ENCODE peak calls at places on chromosomes 16 and 17, in four cellular contexts. T is neural progenitor cell; R is choroid plexus epithelial cell; A is CD8-positive, alpha-beta T cell. K is an unnamed sample.
A peak's percentile ranks its signal among the peaks of the same experiment; 100 is the strongest.

GRCh38 chr17:28643979-28644781 is 778 bp downstream of the BLTP2 start:
- DNase-seq in A (no peak), R (peak; percentile 72), T (peak; percentile 76), K (peak; percentile 42)

GRCh38 chr16:4772351-4772750 is 5.4 kb upstream of the ZNF500 start:
- DNase-seq in A (no peak), R (no peak), T (no peak), K (no peak)

GRCh38 chr17:50507871-50508572 is at the start of gene MYCBPAP:
- DNase-seq in A (peak; percentile 74), T (peak; percentile 96), R (peak; percentile 81), K (peak; percentile 77)

GRCh38 chr17:50634123-50634914 is at the start of gene ABCC3:
- DNase-seq in R (no peak), A (no peak), T (peak; percentile 63), K (no peak)

GRCh38 chr16:27777527-27777926 is 227.6 kb downstream of the KATNIP start:
- DNase-seq in T (no peak), A (no peak), R (no peak), K (no peak)

GRCh38 chr17:33521784-33522183 is 228.7 kb upstream of the ASIC2 start:
- DNase-seq in R (peak; percentile 3), A (no peak), T (peak; percentile 66), K (no peak)

GRCh38 chr17:45320931-45321461 is 4.2 kb upstream of the MAP3K14 start:
- DNase-seq in T (no peak), R (peak; percentile 91), A (no peak), K (no peak)

GRCh38 chr17:69485901-69486643 is 71.6 kb downstream of the MAP2K6 start:
- DNase-seq in R (peak; percentile 76), A (no peak), T (no peak), K (peak; percentile 6)

GRCh38 chr16:7097537-7097936 is 235.1 kb upstream of the RBFOX1 start:
- DNase-seq in T (no peak), R (no peak), A (no peak), K (no peak)

GRCh38 chr17:82330322-82331239 is 3.0 kb downstream of the SECTM1 start:
- DNase-seq in R (peak; percentile 44), T (no peak), A (no peak), K (no peak)

GRCh38 chr16:22659933-22660332 is 149.2 kb downstream of the NPIPB5 start:
- DNase-seq in T (no peak), R (no peak), A (no peak), K (no peak)

GRCh38 chr17:73025041-73025440 is 67.4 kb downstream of the SLC39A11 start:
- DNase-seq in R (no peak), T (no peak), A (no peak), K (no peak)

GRCh38 chr17:50541402-50541915 is 5.5 kb upstream of the SPATA20 start:
- DNase-seq in A (no peak), R (no peak), T (no peak), K (no peak)

GRCh38 chr16:86740817-86741799 is 162.8 kb downstream of the FOXL1 start:
- DNase-seq in R (peak; percentile 82), A (no peak), T (peak; percentile 41), K (peak; percentile 1)

GRCh38 chr16:69241911-69242310 is 54.9 kb downstream of the SNTB2 start:
- DNase-seq in A (no peak), R (peak; percentile 30), T (no peak), K (no peak)

GRCh38 chr17:37273419-37274051 is 102.2 kb upstream of the C17orf78 start:
- DNase-seq in T (peak; percentile 28), A (no peak), R (peak; percentile 92), K (no peak)

GRCh38 chr16:57537596-57538234 is 1.3 kb upstream of the CCDC102A start:
- DNase-seq in T (no peak), A (no peak), R (no peak), K (no peak)

GRCh38 chr17:81285179-81285878 is 9.8 kb downstream of the SLC38A10 start:
- DNase-seq in A (peak; percentile 47), R (peak; percentile 71), T (peak; percentile 21), K (peak; percentile 45)

GRCh38 chr16:27318399-27319256 is 4.9 kb downstream of the IL4R start:
- DNase-seq in A (peak; percentile 61), R (peak; percentile 94), T (no peak), K (no peak)

GRCh38 chr17:60137731-60138130 is 12.0 kb upstream of the CA4 start:
- DNase-seq in A (no peak), T (no peak), R (no peak), K (no peak)

GRCh38 chr16:54493076-54493475 is 206.5 kb upstream of the IRX3 start:
- DNase-seq in A (no peak), T (no peak), R (peak; percentile 19), K (no peak)

GRCh38 chr16:30740364-30741251 is 7.6 kb upstream of the PHKG2 start:
- DNase-seq in R (peak; percentile 86), T (no peak), A (no peak), K (no peak)

GRCh38 chr16:62665269-62665668 is 629.0 kb upstream of the CDH8 start:
- DNase-seq in R (no peak), T (peak; percentile 85), A (no peak), K (no peak)

GRCh38 chr16:50308237-50308965 is 42.0 kb downstream of the ADCY7 start:
- DNase-seq in A (peak; percentile 2), R (no peak), T (no peak), K (no peak)

GRCh38 chr17:43368740-43369506 is 29.9 kb upstream of the ARL4D start:
- DNase-seq in A (peak; percentile 61), R (peak; percentile 90), T (peak; percentile 83), K (no peak)
- H3K4me3 ChIP-seq in A (peak overlapping the region; percentile 73), R (peak overlapping the region; percentile 50), T (peak overlapping the region; percentile 40), K (no peak overlapping the region)

GRCh38 chr17:9056566-9056965 is 35.3 kb downstream of the NTN1 start:
- DNase-seq in R (no peak), A (no peak), T (no peak), K (no peak)
- H3K4me3 ChIP-seq in R (no peak overlapping the region), A (no peak overlapping the region), T (no peak overlapping the region), K (no peak overlapping the region)

GRCh38 chr17:76917829-76918228 is 49.6 kb downstream of the MGAT5B start:
- DNase-seq in T (no peak), R (no peak), A (no peak), K (no peak)
- H3K4me3 ChIP-seq in T (no peak overlapping the region), R (no peak overlapping the region), A (no peak overlapping the region), K (no peak overlapping the region)

GRCh38 chr17:43661699-43662431 is at the start of gene MEOX1:
- DNase-seq in A (no peak), R (peak; percentile 70), T (no peak), K (no peak)

GRCh38 chr17:43663383-43663782 is 1.7 kb upstream of the MEOX1 start:
- DNase-seq in T (no peak), A (no peak), R (no peak), K (peak; percentile 32)

GRCh38 chr17:43664096-43664495 is 2.4 kb upstream of the MEOX1 start:
- DNase-seq in T (no peak), A (no peak), R (no peak), K (no peak)

GRCh38 chr17:43660816-43661493 is 767 bp downstream of the MEOX1 start:
- DNase-seq in R (no peak), T (no peak), A (no peak), K (no peak)

DNA sequence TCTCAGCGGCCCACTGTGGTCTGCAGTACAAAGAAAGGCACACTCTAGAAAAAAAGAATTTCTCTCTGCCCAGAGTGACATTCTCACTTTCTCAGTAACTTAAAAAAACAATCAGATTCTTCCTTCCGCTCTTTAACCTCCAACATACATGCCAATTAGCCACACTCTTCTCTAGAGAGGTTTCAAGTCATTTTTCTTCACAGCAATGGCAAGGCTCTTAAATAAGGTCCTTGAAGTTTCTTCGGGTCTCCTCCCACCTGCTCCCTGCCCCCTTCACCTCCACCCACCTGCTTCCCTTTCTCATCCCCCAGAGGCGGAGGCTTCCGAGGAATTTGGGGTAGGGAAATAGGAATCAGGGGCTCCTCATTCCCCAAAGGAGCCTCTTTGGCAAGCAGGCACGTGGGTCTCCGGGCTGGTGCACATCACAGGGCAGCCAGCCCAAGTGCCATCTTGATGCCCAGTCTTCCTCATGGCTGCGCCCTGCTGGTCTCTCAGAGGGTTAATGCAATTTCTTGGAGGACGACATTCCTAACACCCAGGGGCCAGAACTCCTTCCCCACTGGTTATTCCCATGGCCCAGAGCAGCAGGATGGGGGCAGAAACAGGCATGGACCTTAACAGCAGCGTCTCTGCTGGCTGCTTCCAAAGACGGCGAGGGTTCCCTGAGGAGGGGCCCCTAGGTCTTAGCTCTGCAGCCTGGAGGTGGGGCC is 865 bp upstream of the MEOX1 start:
- DNase-seq in R (no peak), T (no peak), A (no peak), K (peak; percentile 35)
- H3K4me3 ChIP-seq in R (no peak overlapping the region), T (no peak overlapping the region), A (no peak overlapping the region), K (no peak overlapping the region)

DNA sequence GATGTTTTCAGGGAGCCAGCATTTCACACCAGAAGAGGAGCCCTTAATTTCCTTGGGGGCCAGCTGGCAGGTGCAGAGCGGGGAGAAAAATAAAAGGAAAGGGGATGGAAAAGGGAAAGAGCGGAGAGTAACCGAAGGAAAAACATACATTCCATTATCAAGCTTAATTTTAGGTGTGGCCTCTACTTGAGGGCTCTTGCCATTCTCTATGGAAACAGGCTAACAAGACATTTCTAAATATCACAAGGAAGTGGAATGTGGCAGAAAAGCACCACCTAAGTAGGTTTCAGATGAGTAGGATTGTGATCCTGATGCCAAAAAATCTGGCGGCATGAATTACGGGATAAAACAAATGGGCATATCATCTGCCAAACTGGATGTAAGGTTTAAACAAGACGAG is 970 bp upstream of the DYNC1LI2 start:
- DNase-seq in R (no peak), A (no peak), T (no peak), K (no peak)
- H3K4me3 ChIP-seq in R (no peak overlapping the region), A (peak overlapping the region; percentile 90), T (no peak overlapping the region), K (peak overlapping the region; percentile 75)

GRCh38 chr17:48624118-48624517 is 2.0 kb downstream of the HOXB9 start:
- DNase-seq in T (no peak), R (no peak), A (no peak), K (no peak)
- H3K4me3 ChIP-seq in T (no peak overlapping the region), R (no peak overlapping the region), A (no peak overlapping the region), K (no peak overlapping the region)

DNA sequence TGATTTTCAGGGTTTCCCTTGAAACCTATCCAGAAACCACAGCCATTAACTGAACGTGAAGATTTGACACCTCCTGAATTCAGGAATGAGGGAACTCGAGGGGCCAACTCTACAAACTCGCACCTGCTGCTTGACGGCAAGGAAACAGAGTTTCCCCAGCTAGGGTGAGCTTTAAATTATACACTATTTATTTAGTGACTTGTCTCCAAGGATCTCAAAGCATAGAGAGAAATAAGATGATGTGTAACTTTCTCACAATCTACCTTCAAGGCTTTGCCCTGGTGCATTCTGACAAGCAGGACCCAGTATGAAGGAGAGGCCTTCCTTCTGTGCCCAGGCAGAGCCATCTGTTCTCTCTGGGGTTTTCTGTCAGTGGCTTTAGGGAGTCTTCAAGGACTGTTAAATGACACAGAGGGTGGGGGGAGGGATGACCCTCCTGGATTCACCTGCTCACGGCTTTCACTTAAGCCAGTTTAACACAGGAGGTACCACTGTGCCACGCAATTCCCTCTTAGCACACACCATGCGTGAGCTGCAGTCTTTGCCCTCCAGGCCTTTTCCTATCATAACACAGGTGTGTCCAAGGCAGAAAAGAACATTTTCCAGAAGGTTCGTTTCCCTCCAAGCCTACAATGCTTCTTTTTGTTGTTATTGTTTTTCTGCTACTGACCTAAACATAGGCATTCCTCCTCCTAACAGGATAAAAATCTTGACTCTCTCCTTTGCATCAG is 1.3 kb downstream of the ZFHX3 start:
- DNase-seq in A (no peak), T (no peak), R (no peak), K (no peak)
- H3K4me3 ChIP-seq in A (no peak overlapping the region), T (no peak overlapping the region), R (no peak overlapping the region), K (no peak overlapping the region)

K was measured in Jurkat, Clone E6-1.